ENCODE peak calls at places on chromosomes 4 and X, in seven cellular contexts. P is tibial artery, Z is lower leg skin, Y is MCF 10A, Q is endothelial cell, R is kidney tubule cell, N is NCI-H345. C is an unnamed sample.

GRCh38 chrX:74232859-74233258 is 71.1 kb upstream of the ZCCHC13 start:
- DNase-seq in P (no peak), Z (no peak), Y (peak), Q (no peak), R (peak), N (no peak), C (no peak)

GRCh38 chr4:1050486-1051213 is 39.2 kb downstream of the FGFRL1 start:
- DNase-seq in P (peak), Z (no peak), Y (no peak), Q (no peak), R (no peak), N (no peak), C (no peak)

GRCh38 chr4:3464911-3465697 is 2.0 kb downstream of the DOK7 start:
- DNase-seq in P (no peak), Z (no peak), Y (no peak), Q (no peak), R (no peak), N (no peak), C (no peak)

GRCh38 chr4:6116696-6117285 is 83.6 kb downstream of the JAKMIP1 start:
- DNase-seq in P (peak), Z (no peak), Y (no peak), Q (no peak), R (no peak), N (peak), C (no peak)

GRCh38 chr4:99586747-99587146 is 12.1 kb downstream of the MTTP start:
- DNase-seq in P (no peak), Z (no peak), Y (no peak), Q (no peak), R (no peak), N (no peak), C (no peak)

GRCh38 chr4:10160280-10160856 is 43.8 kb upstream of the WDR1 start:
- DNase-seq in P (no peak), Z (no peak), Y (peak), Q (peak), R (no peak), N (no peak), C (no peak)

GRCh38 chr4:23779839-23780238 is 110.0 kb downstream of the PPARGC1A start:
- DNase-seq in P (no peak), Z (no peak), Y (no peak), Q (no peak), R (peak), N (no peak), C (no peak)

GRCh38 chr4:156829194-156829593 is 142.4 kb downstream of the PDGFC start:
- DNase-seq in P (peak), Z (peak), Y (peak), Q (no peak), R (no peak), N (no peak), C (no peak)

GRCh38 chrX:40377684-40378083 is 203.1 kb upstream of the ATP6AP2 start:
- DNase-seq in P (no peak), Z (no peak), Y (no peak), Q (no peak), R (no peak), N (no peak), C (no peak)

C was measured in aorta.